ENCODE peak calls at places on chromosomes 7 and 10, in six cellular contexts. O, U, J, Y, D and E are unnamed samples.

GRCh38 chr10:95295031-95295755 is 4.4 kb upstream of the PDLIM1 start:
- DNase-seq in O (no peak), U (no peak), J (peak), Y (peak), D (peak), E (no peak)

GRCh38 chr7:94160719-94161435 is 156.7 kb upstream of the BET1 start:
- DNase-seq in O (no peak), U (no peak), J (peak), Y (peak), D (no peak), E (no peak)

GRCh38 chr10:130713731-130714130 is 577.5 kb downstream of the GLRX3 start:
- DNase-seq in O (no peak), U (no peak), J (no peak), Y (no peak), D (no peak), E (no peak)

GRCh38 chr10:11320809-11321520 is 290.5 kb downstream of the USP6NL start:
- DNase-seq in O (no peak), U (no peak), J (no peak), Y (no peak), D (no peak), E (no peak)

GRCh38 chr10:45518741-45519140 is 144.7 kb downstream of the ALOX5 start:
- DNase-seq in O (no peak), U (no peak), J (no peak), Y (no peak), D (no peak), E (no peak)

GRCh38 chr10:5040781-5041470 is 37.3 kb upstream of the AKR1C2 start:
- DNase-seq in O (no peak), U (no peak), J (no peak), Y (no peak), D (peak), E (no peak)

GRCh38 chr7:74502216-74502891 is 48.6 kb downstream of the GTF2IRD1 start:
- DNase-seq in O (no peak), U (no peak), J (no peak), Y (no peak), D (peak), E (no peak)

GRCh38 chr7:134613623-134614347 is 32.9 kb upstream of the BPGM start:
- DNase-seq in O (no peak), U (peak), J (no peak), Y (no peak), D (peak), E (no peak)

GRCh38 chr7:81408728-81409127 is 361.1 kb downstream of the HGF start:
- DNase-seq in O (no peak), U (no peak), J (no peak), Y (no peak), D (no peak), E (no peak)

GRCh38 chr7:77537136-77537594 is at the start of gene PTPN12:
- DNase-seq in O (peak), U (no peak), J (no peak), Y (no peak), D (peak), E (no peak)

DNA sequence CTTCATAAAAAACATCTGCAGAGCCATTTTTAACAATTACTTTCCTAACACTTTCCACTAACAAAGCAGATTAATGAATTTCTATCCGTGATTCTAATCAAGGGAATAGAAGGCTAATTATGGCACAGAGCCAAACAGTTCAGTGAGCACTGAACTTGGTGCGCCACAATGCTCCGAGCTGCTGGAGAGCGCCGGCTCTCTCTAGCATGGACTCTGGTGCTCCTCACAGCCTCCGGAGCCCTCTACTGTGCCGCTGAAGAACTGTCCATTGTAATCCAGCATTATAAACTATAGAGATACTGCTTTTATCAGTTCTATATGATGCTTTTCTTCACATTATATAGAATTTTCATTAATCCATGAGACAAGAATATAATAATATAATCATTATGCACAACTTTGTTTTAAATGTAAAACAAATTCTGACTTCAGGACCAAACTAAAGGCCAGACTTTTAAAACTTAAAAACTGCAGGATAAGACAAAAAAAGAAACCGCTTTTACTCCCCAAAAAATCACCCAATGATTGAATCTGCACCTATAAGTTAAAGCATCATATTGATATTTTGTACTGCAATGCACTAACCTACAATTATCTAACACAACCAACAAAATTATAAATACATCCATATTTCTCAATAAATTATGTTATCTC is 123.6 kb downstream of the RNF32 start:
- DNase-seq in O (peak), U (peak), J (no peak), Y (no peak), D (peak), E (no peak)
- TF ChIP-seq CTCF in O (peak), U (peak), J (no peak), Y (no peak), D (peak), E (no peak)

GRCh38 chr10:51707392-51707791 is 8.0 kb upstream of the CSTF2T start:
- DNase-seq in O (no peak), U (no peak), J (no peak), Y (no peak), D (no peak), E (no peak)

GRCh38 chr10:51707821-51708424 is 8.5 kb upstream of the CSTF2T start:
- DNase-seq in O (peak), U (no peak), J (no peak), Y (no peak), D (no peak), E (no peak)

GRCh38 chr10:51708609-51709008 is 9.2 kb upstream of the CSTF2T start:
- DNase-seq in O (no peak), U (no peak), J (no peak), Y (no peak), D (no peak), E (no peak)

GRCh38 chr10:51709324-51709972 is 10.1 kb upstream of the CSTF2T start:
- DNase-seq in O (no peak), U (no peak), J (no peak), Y (no peak), D (no peak), E (no peak)

DNA sequence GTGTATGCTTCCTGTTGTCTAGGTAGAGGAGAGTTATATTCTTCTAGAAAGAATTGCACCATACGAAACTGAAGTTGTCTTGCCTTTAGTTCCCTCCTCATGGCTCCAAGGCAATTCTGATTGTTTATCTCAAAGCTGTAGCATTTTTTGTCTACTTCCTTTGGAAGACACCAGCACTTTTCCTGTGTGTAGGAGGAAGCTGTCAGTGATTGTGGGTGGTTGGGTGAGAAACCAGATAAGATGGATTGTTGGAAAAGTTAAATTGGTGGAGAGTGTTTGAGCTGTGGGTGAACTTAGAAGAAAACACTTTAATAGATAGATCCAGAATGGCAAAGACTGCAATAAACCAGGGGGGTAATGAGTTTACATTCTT is 12.1 kb upstream of the CSTF2T start:
- DNase-seq in O (no peak), U (no peak), J (no peak), Y (no peak), D (no peak), E (no peak)
- TF ChIP-seq CTCF in O (no peak), U (no peak), J (no peak), Y (no peak), D (no peak), E (no peak)

GRCh38 chr7:157138101-157138423 is 664 bp upstream of the UBE3C start:
- DNase-seq in O (no peak), U (no peak), J (no peak), Y (no peak), D (no peak), E (no peak)

GRCh38 chr7:157133304-157133703 is 5.4 kb upstream of the UBE3C start:
- DNase-seq in O (no peak), U (no peak), J (no peak), Y (no peak), D (no peak), E (no peak)

GRCh38 chr7:157139142-157140117 is 704 bp downstream of the UBE3C start:
- DNase-seq in O (peak), U (no peak), J (no peak), Y (no peak), D (peak), E (no peak)

GRCh38 chr7:157138424-157139141 is at the start of gene UBE3C:
- DNase-seq in O (peak), U (peak), J (peak), Y (peak), D (peak), E (peak)

GRCh38 chr7:157136372-157136771 is 2.4 kb upstream of the UBE3C start:
- DNase-seq in O (no peak), U (peak), J (no peak), Y (no peak), D (peak), E (no peak)
- TF ChIP-seq CTCF in O (peak), U (peak), J (no peak), Y (no peak), D (no peak), E (no peak)

GRCh38 chr7:87202208-87202607 is 17.3 kb downstream of the TMEM243 start:
- DNase-seq in O (no peak), U (no peak), J (no peak), Y (no peak), D (no peak), E (no peak)

GRCh38 chr7:87209295-87209924 is 10.1 kb downstream of the TMEM243 start:
- DNase-seq in O (no peak), U (no peak), J (no peak), Y (no peak), D (no peak), E (no peak)

GRCh38 chr7:87202705-87203104 is 16.8 kb downstream of the TMEM243 start:
- DNase-seq in O (no peak), U (no peak), J (no peak), Y (no peak), D (no peak), E (no peak)

GRCh38 chr7:87206361-87206760 is 13.2 kb downstream of the TMEM243 start:
- DNase-seq in O (no peak), U (no peak), J (no peak), Y (no peak), D (peak), E (no peak)

GRCh38 chr7:87204933-87205332 is 14.6 kb downstream of the TMEM243 start:
- DNase-seq in O (peak), U (no peak), J (no peak), Y (no peak), D (no peak), E (no peak)
- TF ChIP-seq CTCF in O (no peak), U (no peak), J (no peak), Y (no peak), D (no peak), E (no peak)

GRCh38 chr10:126584836-126585235 is 85.7 kb downstream of the C10orf90 start:
- DNase-seq in O (no peak), U (no peak), J (no peak), Y (no peak), D (no peak), E (no peak)

GRCh38 chr10:126583507-126584200 is 86.8 kb downstream of the C10orf90 start:
- DNase-seq in O (no peak), U (no peak), J (no peak), Y (no peak), D (no peak), E (no peak)

GRCh38 chr10:126588024-126588423 is 82.5 kb downstream of the C10orf90 start:
- DNase-seq in O (no peak), U (no peak), J (no peak), Y (no peak), D (no peak), E (no peak)

GRCh38 chr10:126586878-126587277 is 83.6 kb downstream of the C10orf90 start:
- DNase-seq in O (no peak), U (no peak), J (no peak), Y (no peak), D (peak), E (no peak)

DNA sequence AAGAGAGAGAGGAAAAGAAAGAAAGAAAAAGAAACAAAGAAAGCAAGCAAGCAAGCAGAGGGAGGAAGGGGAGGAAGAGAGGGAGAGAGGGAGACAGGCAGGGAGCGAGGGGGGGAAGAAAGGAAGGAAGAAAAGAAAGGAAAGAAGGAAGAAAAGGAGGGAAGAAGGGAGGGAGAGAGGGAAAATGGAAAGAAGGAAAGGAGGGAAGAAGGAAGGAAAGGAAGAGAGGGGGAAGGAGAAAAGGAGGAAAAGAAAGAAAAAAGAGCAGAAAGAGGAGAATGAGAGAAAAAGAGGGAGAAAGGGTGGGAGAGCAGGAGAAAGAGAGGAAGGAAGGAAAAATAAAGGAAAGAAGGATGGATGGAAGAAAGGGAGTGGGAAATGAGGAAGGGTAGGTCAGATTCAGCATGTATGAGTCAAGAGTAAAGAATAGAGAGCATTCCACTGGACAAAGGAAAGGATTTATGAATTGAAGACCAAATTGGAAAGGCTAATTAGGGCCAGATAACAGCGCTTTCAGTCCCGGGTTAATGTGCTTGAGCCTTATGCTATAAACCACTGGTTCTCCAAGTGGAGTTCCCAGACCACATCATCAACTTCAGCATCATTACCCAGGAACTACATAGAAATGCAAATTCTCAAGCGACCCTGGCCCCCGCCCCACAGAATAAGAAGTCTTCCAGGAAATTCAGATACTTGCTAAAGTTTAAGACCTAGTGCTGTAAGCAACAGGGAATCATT is 85.1 kb downstream of the C10orf90 start:
- DNase-seq in O (no peak), U (no peak), J (no peak), Y (no peak), D (peak), E (no peak)
- TF ChIP-seq CTCF in O (no peak), U (no peak), J (no peak), Y (no peak), D (no peak), E (no peak)

DNA sequence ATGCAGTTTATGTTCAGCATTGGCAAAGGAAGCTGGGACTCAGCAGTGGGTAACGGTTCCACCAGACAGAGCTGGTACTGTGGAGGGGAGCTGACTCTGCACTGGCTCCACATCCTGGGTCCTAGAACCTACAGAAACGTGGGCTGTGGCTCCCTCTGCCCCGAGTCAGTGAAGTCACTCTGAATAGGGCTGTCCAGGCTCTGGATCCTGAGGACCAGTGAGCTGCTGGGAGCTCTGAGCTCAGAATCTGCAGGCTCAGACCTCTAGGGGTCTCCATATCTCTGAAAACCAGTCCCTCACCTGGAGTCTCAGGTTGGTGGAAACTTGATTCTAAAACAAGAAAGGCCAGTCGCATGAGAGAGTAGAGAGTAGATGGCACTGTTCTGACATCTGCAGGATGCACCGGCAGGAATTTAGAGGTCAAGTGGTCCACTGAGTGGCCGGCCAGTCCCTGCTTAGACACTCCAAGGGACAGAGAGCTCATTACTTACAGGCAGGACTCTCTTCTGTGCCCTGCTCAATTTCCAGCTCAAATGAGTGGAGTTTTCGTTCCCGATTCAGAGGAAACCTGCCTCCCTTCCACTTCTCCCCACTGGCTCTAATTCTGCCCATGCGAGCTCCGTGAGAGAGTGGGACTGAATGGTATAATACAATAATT is 18.6 kb downstream of the NPFFR1 start:
- DNase-seq in O (no peak), U (no peak), J (peak), Y (no peak), D (no peak), E (no peak)
- TF ChIP-seq CTCF in O (peak), U (peak), J (peak), Y (peak), D (no peak), E (no peak)

DNA sequence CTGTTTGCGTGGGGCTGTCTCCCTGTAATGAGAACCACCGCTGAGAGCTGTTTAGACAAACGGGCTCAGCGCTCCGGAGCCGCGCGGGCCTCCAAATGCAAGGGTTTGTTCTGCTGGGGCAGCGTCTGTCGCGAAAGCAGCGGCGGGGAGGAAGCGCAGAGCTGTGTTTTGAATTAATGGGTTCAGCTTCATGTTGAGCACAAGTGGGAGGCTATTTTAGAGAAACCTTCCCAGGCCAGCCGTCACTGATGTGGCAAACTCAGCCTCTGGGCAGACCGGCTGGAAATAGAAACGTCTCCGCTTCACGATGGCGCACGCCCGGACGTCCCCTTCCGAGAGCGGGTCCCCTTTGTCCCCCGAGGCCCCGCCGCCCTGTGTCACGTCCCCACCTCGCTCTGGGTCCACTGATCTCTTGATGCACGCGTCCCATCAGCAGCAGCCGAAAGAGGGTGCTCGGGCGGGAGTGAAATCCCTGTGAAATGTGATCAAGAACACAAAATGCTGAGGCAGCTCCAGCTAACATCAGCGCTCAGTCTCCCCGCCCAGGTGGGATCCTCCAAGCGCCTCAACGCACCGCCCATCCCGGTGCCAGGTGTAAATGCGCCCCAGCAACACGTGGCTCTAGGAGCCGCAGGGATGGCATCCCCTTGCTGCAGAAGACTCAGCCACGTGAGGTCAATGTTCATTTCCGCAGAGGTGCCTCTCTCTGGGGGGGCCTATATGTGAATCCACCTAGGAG is 44.9 kb downstream of the BAMBI start:
- DNase-seq in O (no peak), U (peak), J (no peak), Y (no peak), D (peak), E (no peak)
- TF ChIP-seq CTCF in O (no peak), U (peak), J (no peak), Y (no peak), D (no peak), E (no peak)

GRCh38 chr7:156515911-156516790 is 124.4 kb upstream of the RNF32 start:
- DNase-seq in O (no peak), U (no peak), J (no peak), Y (no peak), D (no peak), E (no peak)
- TF ChIP-seq CTCF in O (no peak), U (no peak), J (no peak), Y (no peak), D (no peak), E (no peak)

GRCh38 chr10:68139451-68140272 is 30.4 kb downstream of the MYPN start:
- DNase-seq in O (no peak), U (no peak), J (no peak), Y (no peak), D (peak), E (no peak)
- TF ChIP-seq CTCF in O (no peak), U (no peak), J (no peak), Y (no peak), D (no peak), E (no peak)